ENCODE peak calls at places on chromosome 14, in five cellular contexts. Z is CD8-positive, alpha-beta memory T cell; C is A549; U is CD8-positive, alpha-beta T cell; O is psoas muscle. X is an unnamed sample. For H3K4me1, the result is how much of the 10 kb centered on the place peaks cover.

GRCh38 chr14:94113908-94114588 is 3.5 kb downstream of the IFI27 start:
- DNase-seq in U (no peak), C (no peak), O (no peak), Z (no peak), X (no peak)

GRCh38 chr14:75372260-75372659 is 55.6 kb upstream of the JDP2 start:
- DNase-seq in U (no peak), Z (no peak), C (no peak), O (peak), X (no peak)

GRCh38 chr14:93299831-93300230 is 33.0 kb downstream of the BTBD7 start:
- DNase-seq in U (no peak), O (no peak), C (no peak), Z (no peak), X (no peak)

GRCh38 chr14:86838363-86838762 is 1154.6 kb downstream of the GALC start:
- DNase-seq in Z (no peak), C (peak), O (no peak), U (no peak), X (no peak)

GRCh38 chr14:31297701-31298344 is 90.2 kb upstream of the HECTD1 start:
- DNase-seq in O (no peak), C (no peak), U (no peak), Z (no peak), X (no peak)

GRCh38 chr14:92880851-92881250 is 42.1 kb upstream of the CHGA start:
- DNase-seq in C (peak), U (no peak), Z (no peak), O (peak), X (no peak)

GRCh38 chr14:105528197-105528858 is 1.9 kb downstream of the TMEM121 start:
- DNase-seq in U (peak), O (peak), Z (peak), C (peak), X (peak)

GRCh38 chr14:57512221-57512620 is 18.6 kb upstream of the CCDC198 start:
- DNase-seq in C (no peak), O (no peak), U (no peak), Z (no peak), X (no peak)

DNA sequence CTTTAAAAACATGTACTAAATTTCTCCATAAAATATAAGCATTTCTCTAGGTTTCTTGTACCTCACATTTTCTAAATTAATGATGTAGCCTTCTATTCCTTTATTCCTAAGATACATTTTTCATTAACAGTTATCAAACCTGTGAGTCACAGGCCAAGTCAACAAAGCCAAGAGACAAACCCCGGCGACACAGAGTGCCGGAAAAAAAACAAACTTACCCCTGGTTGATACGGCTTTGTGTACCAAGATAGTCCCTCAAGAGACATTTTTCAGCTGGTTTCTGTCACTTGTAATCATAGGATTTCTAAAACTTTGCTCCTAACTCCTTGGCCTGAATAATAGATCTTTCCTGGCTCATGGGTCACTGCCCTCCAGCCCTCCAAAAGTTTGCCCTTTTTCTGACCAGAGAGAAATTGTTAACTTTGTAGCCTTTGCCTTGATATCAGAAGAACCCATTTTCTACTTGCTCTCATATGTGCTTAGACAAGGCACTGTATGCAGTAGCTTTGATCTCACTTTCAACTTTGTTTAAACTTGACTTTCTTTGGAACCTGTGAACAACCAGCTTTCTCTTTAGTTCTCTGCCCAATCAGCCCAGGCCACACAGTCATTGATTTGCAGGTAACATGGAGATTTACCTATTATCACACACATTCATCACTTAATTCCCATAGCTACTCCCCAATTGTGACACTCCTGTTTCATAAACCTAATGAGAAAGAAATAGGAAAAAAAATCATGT is 172.2 kb downstream of the PRKD1 start:
- DNase-seq in U (no peak), O (no peak), C (no peak), Z (no peak), X (no peak)
- H3K4me3 ChIP-seq in U (no peak), O (no peak), C (no peak), Z (no peak), X (no peak)

DNA sequence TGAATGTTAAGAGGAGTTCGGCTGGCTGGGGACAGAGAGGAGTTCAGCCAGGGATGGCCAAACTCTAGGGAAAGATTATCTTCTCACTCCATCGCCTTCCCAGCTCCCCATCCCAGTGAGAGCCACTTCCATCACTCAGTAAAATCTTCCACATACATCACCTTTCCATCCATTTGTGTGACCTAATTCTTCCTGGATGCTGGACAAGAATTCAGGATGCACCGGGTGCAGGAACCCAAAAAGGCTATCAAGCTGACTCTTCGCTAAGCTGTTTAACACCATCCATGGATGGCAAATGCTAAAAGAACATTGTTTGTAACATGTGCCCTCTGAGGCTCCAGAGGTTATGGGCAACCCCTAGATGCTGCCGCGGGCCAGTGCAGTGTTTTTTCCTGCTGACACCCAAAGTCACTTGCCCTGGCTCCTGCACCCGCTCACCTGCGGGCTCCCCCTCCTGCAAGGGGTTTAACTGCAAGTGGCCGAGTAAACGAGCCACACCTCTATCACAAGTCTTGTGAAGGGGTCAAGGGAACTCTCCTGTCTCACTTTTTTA is 216.0 kb upstream of the NPAS3 start:
- DNase-seq in O (peak), Z (no peak), U (no peak), C (no peak), X (no peak)
- H3K4me1 ChIP-seq in O (under half), Z (under half), U (under half), C (under half), X (under half)

DNA sequence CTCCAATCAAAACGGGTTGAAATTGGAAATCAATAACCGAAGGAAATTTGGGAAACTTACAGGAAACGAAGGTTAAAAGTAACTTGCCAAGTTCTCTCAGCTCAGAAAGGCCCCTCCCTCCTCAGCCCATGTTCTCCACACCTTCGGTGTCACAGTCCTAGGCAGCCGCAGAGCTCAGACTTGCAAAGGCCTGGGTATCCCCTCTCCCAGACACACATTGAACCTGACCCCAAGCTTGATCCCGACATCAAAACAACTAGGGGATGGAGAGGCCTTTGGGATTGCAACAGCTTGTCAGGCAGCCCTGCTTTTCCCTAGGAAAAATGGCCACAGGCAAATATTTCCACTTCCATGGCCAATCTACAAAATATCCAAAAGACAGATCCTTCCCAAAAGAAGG is 35.5 kb upstream of the PNMA1 start:
- DNase-seq in Z (no peak), U (no peak), C (no peak), O (no peak), X (no peak)
- H3K27ac ChIP-seq in Z (peak), U (no peak), C (no peak), O (peak), X (peak)

DNA sequence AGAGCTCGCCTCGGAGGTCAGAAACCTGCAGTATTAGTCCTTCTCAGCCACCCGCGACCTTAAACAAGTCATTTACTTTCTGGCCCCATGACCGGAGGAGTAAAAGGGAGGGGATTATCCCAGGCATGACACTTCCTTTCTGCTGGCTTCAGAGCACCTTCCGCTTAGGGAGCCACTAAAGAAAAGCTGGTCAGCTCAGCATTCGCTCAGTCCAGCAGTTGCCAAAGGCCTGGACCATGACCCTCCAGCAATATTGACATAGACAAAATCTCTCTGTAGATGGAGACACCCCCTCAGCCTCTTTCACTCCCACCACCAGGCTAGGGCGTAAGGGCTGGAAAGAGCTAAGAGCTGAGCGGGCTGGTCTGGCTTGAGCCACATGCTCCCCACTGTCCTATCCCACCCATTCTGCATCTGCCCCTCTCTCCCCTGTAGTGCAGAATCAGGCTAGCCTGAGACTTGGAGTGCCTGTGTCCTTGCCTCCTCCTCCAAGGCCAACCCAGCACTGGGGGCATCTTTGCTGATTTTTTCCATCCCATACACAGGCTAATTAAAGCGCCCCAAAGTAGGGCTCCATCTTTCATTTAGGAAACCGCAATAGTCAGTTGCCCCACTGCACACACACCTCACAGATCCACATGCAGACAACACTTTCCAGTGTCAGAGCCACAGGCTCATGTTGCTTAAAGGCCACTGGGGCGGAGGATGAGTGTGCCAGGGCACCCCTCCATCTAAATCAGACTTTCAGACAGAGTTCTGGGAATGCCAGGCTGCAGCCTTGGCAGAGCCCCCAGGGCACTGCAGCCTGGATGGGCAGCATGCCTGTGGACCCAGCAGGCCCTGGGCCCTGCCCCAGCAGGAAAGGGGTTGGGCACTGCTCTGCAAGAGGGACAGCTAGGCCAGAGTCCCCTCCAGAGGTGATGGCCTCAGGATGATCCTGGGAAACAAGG is 4.0 kb upstream of the CPNE6 start:
- DNase-seq in U (no peak), C (no peak), O (no peak), Z (no peak), X (no peak)
- H3K4me3 ChIP-seq in U (no peak), C (no peak), O (no peak), Z (no peak), X (no peak)

GRCh38 chr14:101359221-101360044 is 201.9 kb upstream of the DIO3 start:
- DNase-seq in U (no peak), O (peak), Z (no peak), C (no peak), X (no peak)

GRCh38 chr14:101361451-101362433 is 199.6 kb upstream of the DIO3 start:
- DNase-seq in Z (no peak), U (no peak), C (no peak), O (peak), X (no peak)

GRCh38 chr14:101358726-101359125 is 202.6 kb upstream of the DIO3 start:
- DNase-seq in U (no peak), Z (no peak), O (peak), C (no peak), X (no peak)

GRCh38 chr14:101361044-101361443 is 200.3 kb upstream of the DIO3 start:
- DNase-seq in C (no peak), U (no peak), O (peak), Z (no peak), X (no peak)

DNA sequence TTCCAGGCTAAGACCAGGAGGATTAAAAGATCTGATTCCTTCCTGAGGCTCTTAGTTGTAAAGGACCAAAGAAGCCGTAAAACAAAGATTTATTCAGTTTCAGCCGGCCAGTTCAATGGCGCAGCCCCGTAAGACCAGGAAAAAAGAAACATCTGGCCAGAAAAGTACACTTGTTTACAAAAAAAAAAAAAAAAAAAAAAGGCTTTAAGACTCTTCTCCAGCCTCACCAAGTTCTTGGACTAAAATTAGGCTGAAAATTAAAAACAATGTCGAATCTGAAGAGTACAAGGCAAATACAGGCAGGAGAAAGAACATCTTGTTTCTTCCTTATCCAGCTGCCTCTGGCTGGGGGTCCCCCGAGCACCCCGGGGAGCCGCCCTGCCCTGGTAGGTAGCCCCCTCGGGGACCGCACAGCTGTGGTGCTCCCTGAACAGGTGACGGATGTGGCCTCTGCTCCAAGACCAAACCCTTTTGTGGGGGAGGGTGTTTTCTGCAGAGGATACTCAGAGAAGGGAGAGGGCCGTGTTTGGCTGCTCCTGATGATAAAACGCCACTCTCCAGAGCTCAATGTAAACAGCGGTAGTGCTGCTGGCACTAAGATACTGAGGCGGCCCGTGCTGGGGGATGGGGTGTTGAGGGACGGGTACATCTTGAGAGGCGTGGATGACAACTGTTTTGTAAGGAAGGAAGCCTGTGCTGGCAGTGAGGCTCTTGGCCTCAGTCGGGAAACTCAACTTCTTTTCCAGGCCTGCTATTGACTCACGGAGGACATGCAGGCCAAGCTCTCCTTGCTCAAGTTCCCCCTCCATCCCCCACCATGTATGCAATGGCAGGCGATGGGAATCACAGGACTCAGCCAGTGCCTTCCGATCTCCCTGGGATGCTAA is 201.0 kb upstream of the DIO3 start:
- DNase-seq in O (peak), U (no peak), Z (no peak), C (no peak), X (no peak)
- H3K4me1 ChIP-seq in O (under half), U (under half), Z (under half), C (under half), X (under half)

GRCh38 chr14:100822921-100823320 is 3.0 kb upstream of the MEG3 start:
- DNase-seq in O (no peak), U (no peak), Z (no peak), C (no peak), X (no peak)
- H3K27ac ChIP-seq in O (no peak), U (no peak), Z (no peak), C (no peak), X (no peak)

GRCh38 chr14:24338843-24339242 is 948 bp downstream of the RIPK3 start:
- DNase-seq in C (no peak), O (no peak), Z (no peak), U (no peak), X (no peak)
- H3K4me3 ChIP-seq in C (no peak), O (peak), Z (peak), U (peak), X (peak)